ENCODE peak calls at places on chromosomes 11 and 22, in nine cellular contexts. One of them, this sample, is unnamed.

GRCh38 chr11:62611705-62612365 is 740 bp downstream of the EML3 start:
- DNase-seq in HCT116: no peak
- DNase-seq in astrocyte: peak; percentile 60
- DNase-seq in PC-3: peak; percentile 52
- DNase-seq in MM.1S: no peak
- DNase-seq in SK-N-SH: peak; percentile 67
- DNase-seq in OCI-LY7: peak; percentile 26
- DNase-seq in fibroblast of lung: peak; percentile 78
- DNase-seq in mammary epithelial cell: peak; percentile 50
- DNase-seq in this sample: peak; percentile 66

GRCh38 chr11:57874981-57875380 is 113.4 kb downstream of the CTNND1 start:
- DNase-seq in astrocyte: no peak
- DNase-seq in mammary epithelial cell: peak; percentile 6
- DNase-seq in PC-3: no peak
- DNase-seq in SK-N-SH: no peak
- DNase-seq in OCI-LY7: no peak
- DNase-seq in MM.1S: no peak
- DNase-seq in HCT116: no peak
- DNase-seq in fibroblast of lung: no peak
- DNase-seq in this sample: no peak

GRCh38 chr11:92941676-92942571 is 27.5 kb upstream of the MTNR1B start:
- DNase-seq in PC-3: peak; percentile 52
- DNase-seq in mammary epithelial cell: peak; percentile 33
- DNase-seq in MM.1S: peak; percentile 29
- DNase-seq in fibroblast of lung: peak; percentile 65
- DNase-seq in astrocyte: peak; percentile 10
- DNase-seq in HCT116: peak; percentile 18
- DNase-seq in OCI-LY7: peak; percentile 33
- DNase-seq in SK-N-SH: peak; percentile 64
- DNase-seq in this sample: peak; percentile 35

GRCh38 chr11:77596626-77597025 is 6.9 kb downstream of the AQP11 start:
- DNase-seq in mammary epithelial cell: peak; percentile 15
- DNase-seq in fibroblast of lung: peak; percentile 89
- DNase-seq in PC-3: peak; percentile 19
- DNase-seq in OCI-LY7: no peak
- DNase-seq in HCT116: no peak
- DNase-seq in SK-N-SH: no peak
- DNase-seq in MM.1S: no peak
- DNase-seq in astrocyte: peak; percentile 20
- DNase-seq in this sample: no peak

GRCh38 chr11:103987631-103988594 is 48.5 kb upstream of the DDI1 start:
- DNase-seq in fibroblast of lung: peak; percentile 43
- DNase-seq in HCT116: no peak
- DNase-seq in SK-N-SH: no peak
- DNase-seq in mammary epithelial cell: no peak
- DNase-seq in OCI-LY7: no peak
- DNase-seq in PC-3: peak; percentile 22
- DNase-seq in astrocyte: peak; percentile 6
- DNase-seq in MM.1S: no peak
- DNase-seq in this sample: no peak

GRCh38 chr11:86291466-86292262 is 10.4 kb upstream of the HIKESHI start:
- DNase-seq in OCI-LY7: peak; percentile 67
- DNase-seq in mammary epithelial cell: peak; percentile 70
- DNase-seq in SK-N-SH: peak; percentile 46
- DNase-seq in HCT116: peak; percentile 39
- DNase-seq in fibroblast of lung: peak; percentile 57
- DNase-seq in astrocyte: peak; percentile 34
- DNase-seq in MM.1S: peak; percentile 63
- DNase-seq in PC-3: peak; percentile 79
- DNase-seq in this sample: peak; percentile 49

GRCh38 chr22:44369241-44369652 is 56.5 kb upstream of the SHISAL1 start:
- DNase-seq in OCI-LY7: no peak
- DNase-seq in SK-N-SH: no peak
- DNase-seq in mammary epithelial cell: no peak
- DNase-seq in astrocyte: no peak
- DNase-seq in HCT116: no peak
- DNase-seq in PC-3: no peak
- DNase-seq in fibroblast of lung: no peak
- DNase-seq in MM.1S: no peak
- DNase-seq in this sample: no peak

GRCh38 chr11:96228911-96229310 is 114.1 kb downstream of the MAML2 start:
- DNase-seq in mammary epithelial cell: no peak
- DNase-seq in PC-3: no peak
- DNase-seq in OCI-LY7: no peak
- DNase-seq in astrocyte: peak; percentile 79
- DNase-seq in MM.1S: no peak
- DNase-seq in HCT116: no peak
- DNase-seq in fibroblast of lung: no peak
- DNase-seq in SK-N-SH: no peak
- DNase-seq in this sample: no peak

GRCh38 chr11:65699306-65699705 is 12.7 kb upstream of the KAT5 start:
- DNase-seq in MM.1S: no peak
- DNase-seq in SK-N-SH: no peak
- DNase-seq in fibroblast of lung: no peak
- DNase-seq in mammary epithelial cell: no peak
- DNase-seq in HCT116: no peak
- DNase-seq in PC-3: no peak
- DNase-seq in OCI-LY7: no peak
- DNase-seq in astrocyte: no peak
- DNase-seq in this sample: no peak
- H3K79me2 ChIP-seq in MM.1S: no peaks in the 10 kb centered on the region
- H3K79me2 ChIP-seq in SK-N-SH: no peaks in the 10 kb centered on the region
- H3K79me2 ChIP-seq in fibroblast of lung: no peaks in the 10 kb centered on the region
- H3K79me2 ChIP-seq in mammary epithelial cell: no peaks in the 10 kb centered on the region
- H3K79me2 ChIP-seq in HCT116: no peaks in the 10 kb centered on the region
- H3K79me2 ChIP-seq in PC-3: no peaks in the 10 kb centered on the region
- H3K79me2 ChIP-seq in OCI-LY7: no peaks in the 10 kb centered on the region
- H3K79me2 ChIP-seq in astrocyte: no peaks in the 10 kb centered on the region
- H3K79me2 ChIP-seq in this sample: no peaks in the 10 kb centered on the region

GRCh38 chr11:66266378-66267038 is 1.9 kb upstream of the RAB1B start:
- DNase-seq in PC-3: no peak
- DNase-seq in OCI-LY7: no peak
- DNase-seq in mammary epithelial cell: no peak
- DNase-seq in astrocyte: no peak
- DNase-seq in HCT116: no peak
- DNase-seq in fibroblast of lung: no peak
- DNase-seq in MM.1S: no peak
- DNase-seq in SK-N-SH: no peak
- DNase-seq in this sample: no peak
- H3K4me2 ChIP-seq in PC-3: no peak overlapping the region
- H3K4me2 ChIP-seq in OCI-LY7: peak overlapping the region; percentile 96
- H3K4me2 ChIP-seq in mammary epithelial cell: peak overlapping the region; percentile 96
- H3K4me2 ChIP-seq in astrocyte: peak overlapping the region; percentile 88
- H3K4me2 ChIP-seq in HCT116: peak overlapping the region; percentile 70
- H3K4me2 ChIP-seq in fibroblast of lung: peak overlapping the region; percentile 49
- H3K4me2 ChIP-seq in MM.1S: peak overlapping the region; percentile 94
- H3K4me2 ChIP-seq in SK-N-SH: peak overlapping the region; percentile 96
- H3K4me2 ChIP-seq in this sample: no peak overlapping the region

GRCh38 chr11:12270215-12270797 is 107.1 kb upstream of the PARVA start:
- DNase-seq in HCT116: no peak
- DNase-seq in mammary epithelial cell: no peak
- DNase-seq in MM.1S: no peak
- DNase-seq in SK-N-SH: no peak
- DNase-seq in PC-3: no peak
- DNase-seq in OCI-LY7: no peak
- DNase-seq in astrocyte: no peak
- DNase-seq in fibroblast of lung: no peak
- DNase-seq in this sample: no peak

GRCh38 chr11:12269104-12269441 is 108.3 kb upstream of the PARVA start:
- DNase-seq in SK-N-SH: peak; percentile 67
- DNase-seq in PC-3: peak; percentile 93
- DNase-seq in fibroblast of lung: no peak
- DNase-seq in MM.1S: no peak
- DNase-seq in OCI-LY7: no peak
- DNase-seq in HCT116: no peak
- DNase-seq in astrocyte: no peak
- DNase-seq in mammary epithelial cell: peak; percentile 42
- DNase-seq in this sample: peak; percentile 55

GRCh38 chr11:12270817-12271216 is 106.6 kb upstream of the PARVA start:
- DNase-seq in SK-N-SH: no peak
- DNase-seq in astrocyte: no peak
- DNase-seq in HCT116: no peak
- DNase-seq in mammary epithelial cell: no peak
- DNase-seq in MM.1S: no peak
- DNase-seq in fibroblast of lung: no peak
- DNase-seq in OCI-LY7: no peak
- DNase-seq in PC-3: no peak
- DNase-seq in this sample: no peak

GRCh38 chr11:12271241-12271640 is 106.1 kb upstream of the PARVA start:
- DNase-seq in fibroblast of lung: no peak
- DNase-seq in mammary epithelial cell: no peak
- DNase-seq in HCT116: no peak
- DNase-seq in PC-3: no peak
- DNase-seq in MM.1S: no peak
- DNase-seq in astrocyte: no peak
- DNase-seq in OCI-LY7: no peak
- DNase-seq in SK-N-SH: no peak
- DNase-seq in this sample: no peak

DNA sequence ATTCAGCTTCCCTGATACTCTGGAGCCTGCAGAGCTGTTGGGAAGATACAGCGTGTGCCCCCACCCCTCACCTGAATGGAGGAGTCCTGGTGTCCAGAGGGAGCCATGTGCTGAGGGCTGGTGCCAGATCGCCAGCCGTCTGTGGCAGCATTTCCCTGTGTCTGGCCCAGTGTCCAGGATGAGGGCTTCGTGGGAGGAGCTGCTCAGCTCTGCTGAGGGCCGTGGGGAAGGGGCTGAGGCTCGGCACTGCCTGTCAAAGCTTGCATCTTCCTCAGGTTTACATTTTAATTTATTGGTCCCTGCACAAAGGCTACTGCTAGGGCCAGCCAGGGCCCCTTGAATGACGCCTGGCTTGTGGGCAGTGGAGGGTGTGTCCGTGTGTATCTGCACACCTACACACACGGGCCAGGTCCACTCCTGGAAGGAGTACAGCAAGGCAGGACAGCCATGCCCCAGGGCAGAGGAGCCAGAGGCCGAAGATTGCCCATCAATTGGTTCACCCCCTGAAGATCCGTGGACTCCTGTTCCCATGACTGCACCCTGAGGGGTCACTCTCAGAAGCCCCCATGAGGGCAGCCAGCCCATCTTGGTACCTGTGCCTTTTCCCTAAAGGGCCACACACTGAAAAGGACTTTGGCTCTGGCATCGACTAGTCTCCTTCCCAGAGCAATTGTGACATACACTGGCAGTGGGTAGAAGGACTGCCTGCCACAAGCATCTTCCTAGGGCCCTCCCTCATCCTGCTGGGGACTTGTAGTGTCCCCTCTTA is 107.7 kb upstream of the PARVA start:
- DNase-seq in MM.1S: no peak
- DNase-seq in PC-3: no peak
- DNase-seq in mammary epithelial cell: no peak
- DNase-seq in OCI-LY7: no peak
- DNase-seq in HCT116: no peak
- DNase-seq in astrocyte: no peak
- DNase-seq in SK-N-SH: peak; percentile 69
- DNase-seq in fibroblast of lung: no peak
- DNase-seq in this sample: no peak
- H3K27ac ChIP-seq in MM.1S: no peak overlapping the region
- H3K27ac ChIP-seq in PC-3: peak overlapping the region; percentile 76
- H3K27ac ChIP-seq in mammary epithelial cell: no peak overlapping the region
- H3K27ac ChIP-seq in OCI-LY7: no peak overlapping the region
- H3K27ac ChIP-seq in HCT116: no peak overlapping the region
- H3K27ac ChIP-seq in astrocyte: peak overlapping the region; percentile 23
- H3K27ac ChIP-seq in SK-N-SH: peak overlapping the region; percentile 74
- H3K27ac ChIP-seq in fibroblast of lung: no peak overlapping the region
- H3K27ac ChIP-seq in this sample: peak overlapping the region; percentile 68

GRCh38 chr22:42645938-42646568 is 3.1 kb downstream of the CYB5R3 start:
- DNase-seq in PC-3: no peak
- DNase-seq in OCI-LY7: no peak
- DNase-seq in HCT116: no peak
- DNase-seq in mammary epithelial cell: no peak
- DNase-seq in SK-N-SH: no peak
- DNase-seq in fibroblast of lung: no peak
- DNase-seq in astrocyte: no peak
- DNase-seq in MM.1S: no peak
- DNase-seq in this sample: no peak
- H3K79me2 ChIP-seq in PC-3: peaks cover 60% of the 10 kb centered on the region
- H3K79me2 ChIP-seq in OCI-LY7: peaks cover 30% of the 10 kb centered on the region
- H3K79me2 ChIP-seq in HCT116: peaks cover 76% of the 10 kb centered on the region
- H3K79me2 ChIP-seq in mammary epithelial cell: peaks cover 77% of the 10 kb centered on the region
- H3K79me2 ChIP-seq in SK-N-SH: peaks cover 76% of the 10 kb centered on the region
- H3K79me2 ChIP-seq in fibroblast of lung: peaks cover 74% of the 10 kb centered on the region
- H3K79me2 ChIP-seq in astrocyte: peaks cover 83% of the 10 kb centered on the region
- H3K79me2 ChIP-seq in MM.1S: peaks cover 51% of the 10 kb centered on the region
- H3K79me2 ChIP-seq in this sample: peaks cover 69% of the 10 kb centered on the region

This sample was measured in endothelial cell of umbilical vein.